ENCODE peak calls at places on chromosomes 7 and 10, in four cellular contexts. One of them, this sample, is unnamed.

GRCh38 chr10:71347587-71348395 is 28.7 kb downstream of the SLC29A3 start:
- DNase-seq in HepG2: peak; percentile 89
- DNase-seq in GM12878: no peak
- DNase-seq in K562: no peak
- DNase-seq in this sample: no peak

GRCh38 chr10:86509145-86509544 is 12.4 kb downstream of the WAPL start:
- DNase-seq in HepG2: no peak
- DNase-seq in GM12878: no peak
- DNase-seq in K562: no peak
- DNase-seq in this sample: no peak

GRCh38 chr7:37484460-37485063 is 35.9 kb upstream of the ELMO1 start:
- DNase-seq in HepG2: no peak
- DNase-seq in GM12878: no peak
- DNase-seq in K562: no peak
- DNase-seq in this sample: no peak

GRCh38 chr10:6543431-6544005 is 36.6 kb downstream of the PRKCQ start:
- DNase-seq in HepG2: no peak
- DNase-seq in GM12878: no peak
- DNase-seq in K562: no peak
- DNase-seq in this sample: no peak

GRCh38 chr7:116215550-116215949 is 5.2 kb downstream of the TES start:
- DNase-seq in HepG2: no peak
- DNase-seq in GM12878: no peak
- DNase-seq in K562: no peak
- DNase-seq in this sample: no peak

GRCh38 chr7:125567686-125568085 is 638.1 kb upstream of the POT1 start:
- DNase-seq in HepG2: no peak
- DNase-seq in GM12878: no peak
- DNase-seq in K562: no peak
- DNase-seq in this sample: no peak

GRCh38 chr10:76403876-76404275 is 972.5 kb downstream of the LRMDA start:
- DNase-seq in HepG2: no peak
- DNase-seq in GM12878: no peak
- DNase-seq in K562: no peak
- DNase-seq in this sample: no peak

GRCh38 chr7:123749537-123749857 is 694 bp upstream of the WASL start:
- DNase-seq in HepG2: peak; percentile 68
- DNase-seq in GM12878: no peak
- DNase-seq in K562: no peak
- DNase-seq in this sample: no peak

GRCh38 chr10:117684211-117684610 is 141.7 kb downstream of the EMX2 start:
- DNase-seq in HepG2: no peak
- DNase-seq in GM12878: no peak
- DNase-seq in K562: no peak
- DNase-seq in this sample: no peak

GRCh38 chr7:1533569-1534329 is 3.2 kb downstream of the MAFK start:
- DNase-seq in HepG2: no peak
- DNase-seq in GM12878: no peak
- DNase-seq in K562: peak; percentile 50
- DNase-seq in this sample: no peak

GRCh38 chr7:112791465-112792168 is 1.4 kb upstream of the TMEM168 start:
- DNase-seq in HepG2: peak; percentile 77
- DNase-seq in GM12878: no peak
- DNase-seq in K562: no peak
- DNase-seq in this sample: no peak

GRCh38 chr7:108045154-108045553 is 42.2 kb upstream of the LAMB1 start:
- DNase-seq in HepG2: no peak
- DNase-seq in GM12878: no peak
- DNase-seq in K562: no peak
- DNase-seq in this sample: no peak

GRCh38 chr10:37871568-37872251 is 14.3 kb upstream of the ZNF248 start:
- DNase-seq in HepG2: no peak
- DNase-seq in GM12878: no peak
- DNase-seq in K562: no peak
- DNase-seq in this sample: no peak

DNA sequence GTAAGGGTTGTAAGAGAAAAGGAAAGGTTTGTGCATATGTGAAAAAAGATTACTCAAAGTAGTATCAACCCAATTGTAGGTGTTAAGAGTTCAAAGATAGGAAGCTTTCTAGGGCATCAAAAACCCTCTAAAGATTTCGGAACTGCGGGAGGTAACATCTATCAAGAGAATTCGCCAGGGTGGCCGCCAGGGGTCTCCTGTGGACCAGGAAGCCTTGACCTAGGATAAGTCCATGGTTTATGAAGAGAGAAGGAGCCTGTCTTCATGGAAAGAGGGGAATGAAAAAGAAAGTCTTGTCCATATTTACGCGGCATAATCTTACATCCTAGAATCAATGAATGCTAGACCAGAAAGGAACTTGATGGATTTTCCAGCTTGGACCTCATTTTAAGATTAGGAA is 140.7 kb upstream of the CALCR start:
- DNase-seq in HepG2: peak; percentile 34
- DNase-seq in GM12878: no peak
- DNase-seq in K562: peak; percentile 32
- DNase-seq in this sample: peak; percentile 48
- TF ChIP-seq SP1 in HepG2: no peak
- TF ChIP-seq SP1 in GM12878: no peak
- TF ChIP-seq SP1 in K562: no peak
- TF ChIP-seq SP1 in this sample: no peak

GRCh38 chr7:105014725-105015630 is 973 bp downstream of the KMT2E start:
- DNase-seq in HepG2: peak; percentile 20
- DNase-seq in GM12878: no peak
- DNase-seq in K562: peak; percentile 52
- DNase-seq in this sample: no peak
- TF ChIP-seq BHLHE40 in HepG2: no peak
- TF ChIP-seq BHLHE40 in GM12878: no peak
- TF ChIP-seq BHLHE40 in K562: no peak
- TF ChIP-seq BHLHE40 in this sample: no peak

GRCh38 chr10:48789861-48790739 is 105.4 kb downstream of the WDFY4 start:
- DNase-seq in HepG2: no peak
- DNase-seq in GM12878: no peak
- DNase-seq in K562: no peak
- DNase-seq in this sample: no peak
- TF ChIP-seq FOXM1 in HepG2: no peak
- TF ChIP-seq FOXM1 in GM12878: no peak
- TF ChIP-seq FOXM1 in K562: no peak
- TF ChIP-seq FOXM1 in this sample: no peak

DNA sequence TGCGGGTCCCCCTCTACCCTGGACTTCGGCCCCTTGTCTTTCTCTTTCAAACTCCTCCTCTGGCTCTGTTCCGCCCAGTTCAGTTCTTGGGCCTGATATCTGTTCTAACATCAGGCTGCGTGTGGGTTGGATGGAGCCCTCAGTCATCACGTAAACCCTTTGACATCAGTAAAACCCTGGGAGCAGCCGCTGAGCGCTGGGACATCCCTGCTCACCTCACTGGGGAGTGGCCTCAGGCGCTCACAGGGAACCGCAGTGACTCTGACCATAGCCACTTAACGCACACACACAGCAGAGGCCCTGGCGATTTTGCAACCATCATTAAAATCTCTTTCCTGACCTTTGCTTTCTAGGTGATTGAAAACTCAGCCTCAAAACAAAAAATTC is 113.3 kb downstream of the CYTH3 start:
- DNase-seq in HepG2: no peak
- DNase-seq in GM12878: no peak
- DNase-seq in K562: no peak
- DNase-seq in this sample: no peak
- TF ChIP-seq SP1 in HepG2: no peak
- TF ChIP-seq SP1 in GM12878: no peak
- TF ChIP-seq SP1 in K562: no peak
- TF ChIP-seq SP1 in this sample: no peak

GRCh38 chr7:159008055-159008405 is 136.6 kb downstream of the VIPR2 start:
- DNase-seq in HepG2: no peak
- DNase-seq in GM12878: no peak
- DNase-seq in K562: no peak
- DNase-seq in this sample: no peak
- TF ChIP-seq BHLHE40 in HepG2: no peak
- TF ChIP-seq BHLHE40 in GM12878: no peak
- TF ChIP-seq BHLHE40 in K562: no peak
- TF ChIP-seq BHLHE40 in this sample: no peak

GRCh38 chr10:101969496-101969895 is 86.5 kb downstream of the ARMH3 start:
- DNase-seq in HepG2: no peak
- DNase-seq in GM12878: no peak
- DNase-seq in K562: no peak
- DNase-seq in this sample: no peak

GRCh38 chr10:101968286-101968685 is 87.7 kb downstream of the ARMH3 start:
- DNase-seq in HepG2: no peak
- DNase-seq in GM12878: no peak
- DNase-seq in K562: no peak
- DNase-seq in this sample: no peak

GRCh38 chr10:101967713-101968112 is 88.3 kb downstream of the ARMH3 start:
- DNase-seq in HepG2: no peak
- DNase-seq in GM12878: no peak
- DNase-seq in K562: no peak
- DNase-seq in this sample: no peak

GRCh38 chr10:101967119-101967518 is 88.9 kb downstream of the ARMH3 start:
- DNase-seq in HepG2: no peak
- DNase-seq in GM12878: no peak
- DNase-seq in K562: no peak
- DNase-seq in this sample: no peak

GRCh38 chr10:101968910-101969321 is 87.1 kb downstream of the ARMH3 start:
- DNase-seq in HepG2: no peak
- DNase-seq in GM12878: peak; percentile 76
- DNase-seq in K562: no peak
- DNase-seq in this sample: no peak
- TF ChIP-seq FOXM1 in HepG2: no peak
- TF ChIP-seq FOXM1 in GM12878: peak; percentile 96
- TF ChIP-seq FOXM1 in K562: no peak
- TF ChIP-seq FOXM1 in this sample: no peak

DNA sequence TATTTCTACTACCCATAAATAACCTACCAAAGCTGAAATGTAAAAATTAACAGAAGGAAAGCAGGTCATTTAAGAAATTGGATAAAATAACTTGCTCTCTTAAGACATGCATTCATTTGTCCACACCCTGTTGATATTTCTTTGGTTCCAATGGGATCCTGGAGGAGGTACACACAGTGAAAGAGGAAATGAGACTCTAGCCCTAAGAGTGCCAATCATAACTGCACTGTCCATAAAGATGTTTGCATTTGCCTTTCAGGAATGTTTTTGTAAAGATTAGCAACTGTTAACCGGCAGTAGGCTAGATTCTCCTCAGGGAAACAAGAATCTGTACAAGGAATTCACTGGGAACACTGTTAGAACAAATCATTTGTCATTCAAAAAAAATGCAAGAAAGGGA is 61.0 kb downstream of the MEOX2 start:
- DNase-seq in HepG2: no peak
- DNase-seq in GM12878: no peak
- DNase-seq in K562: no peak
- DNase-seq in this sample: no peak
- TF ChIP-seq SP1 in HepG2: no peak
- TF ChIP-seq SP1 in GM12878: no peak
- TF ChIP-seq SP1 in K562: no peak
- TF ChIP-seq SP1 in this sample: no peak

DNA sequence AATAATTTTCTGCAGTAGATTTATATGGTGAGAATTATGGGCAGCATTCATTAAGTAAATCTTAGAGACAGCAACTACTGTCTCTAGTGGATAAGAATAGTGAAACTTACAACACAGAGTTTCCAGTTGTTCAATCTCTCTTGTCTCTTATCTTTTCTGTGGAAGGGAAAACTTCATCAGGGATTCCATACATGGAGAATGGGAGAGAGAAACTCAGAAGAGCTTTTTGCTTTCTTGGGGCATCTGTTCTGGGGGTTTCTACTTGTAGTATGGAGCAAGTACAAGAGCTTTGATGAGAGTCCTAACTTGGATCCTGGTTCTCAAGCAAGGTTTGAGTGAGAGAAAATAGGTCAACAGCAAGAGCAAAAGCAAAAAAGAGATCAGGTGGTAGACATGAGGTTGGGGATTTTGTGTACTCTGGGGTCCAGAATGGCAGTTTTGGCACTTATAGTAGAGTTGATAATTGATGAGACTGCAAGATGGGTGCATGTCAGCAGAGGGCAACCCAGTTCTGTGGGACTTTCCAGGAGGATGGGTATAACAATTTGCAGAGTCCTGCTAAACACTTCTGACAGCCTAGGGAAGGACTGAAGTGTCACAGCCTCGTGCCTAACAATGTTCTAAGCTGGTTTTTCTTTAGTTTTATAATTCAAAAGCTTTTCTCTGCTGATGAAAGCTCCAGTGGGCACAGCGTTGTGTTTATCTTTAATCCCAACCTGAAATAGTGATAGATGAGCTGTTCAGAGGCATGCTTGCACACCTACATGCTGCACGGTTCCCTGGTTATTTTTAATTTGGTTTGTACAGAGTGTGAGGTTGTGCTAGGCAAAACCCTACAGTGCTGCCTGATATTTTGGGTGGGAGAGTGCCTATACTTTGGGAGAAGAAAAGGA is 32.0 kb upstream of the STRIP2 start:
- DNase-seq in HepG2: no peak
- DNase-seq in GM12878: peak; percentile 43
- DNase-seq in K562: no peak
- DNase-seq in this sample: no peak
- TF ChIP-seq BHLHE40 in HepG2: no peak
- TF ChIP-seq BHLHE40 in GM12878: peak; percentile 11
- TF ChIP-seq BHLHE40 in K562: no peak
- TF ChIP-seq BHLHE40 in this sample: no peak

DNA sequence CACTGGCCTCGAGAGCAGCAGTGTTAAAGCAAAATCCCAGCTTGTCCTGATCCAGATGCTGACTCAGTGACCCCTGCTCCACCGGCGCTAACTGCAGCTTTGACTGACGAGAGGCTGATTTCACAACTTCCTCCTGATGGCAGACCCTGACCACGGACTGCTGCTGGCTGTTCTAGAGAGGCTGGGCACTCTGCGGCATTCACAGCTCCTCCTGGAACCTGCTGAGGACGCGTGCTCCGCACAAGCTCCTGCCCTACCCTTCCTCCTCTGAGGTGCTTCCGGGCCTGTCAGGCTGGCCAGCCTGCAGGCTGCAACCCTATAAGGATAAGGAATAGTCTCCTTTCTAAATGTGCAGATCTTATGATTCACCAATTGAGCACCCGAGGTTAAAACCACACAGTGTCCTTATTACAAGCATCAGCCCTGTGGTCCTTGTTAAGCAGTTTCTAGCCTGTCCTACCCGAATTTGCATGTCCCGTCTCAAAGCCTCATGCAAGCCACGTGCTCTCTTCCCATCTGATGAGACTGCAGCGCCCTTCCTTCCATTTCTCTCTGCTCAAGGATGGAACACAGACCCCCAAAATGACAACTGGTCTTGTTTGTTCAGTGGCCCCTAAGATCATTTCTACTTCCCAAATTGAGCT is 35.5 kb upstream of the NCAPG2 start:
- DNase-seq in HepG2: no peak
- DNase-seq in GM12878: no peak
- DNase-seq in K562: no peak
- DNase-seq in this sample: no peak
- TF ChIP-seq FOXM1 in HepG2: no peak
- TF ChIP-seq FOXM1 in GM12878: no peak
- TF ChIP-seq FOXM1 in K562: no peak
- TF ChIP-seq FOXM1 in this sample: no peak

GRCh38 chr7:29243777-29244655 is 49.4 kb downstream of the CHN2 start:
- DNase-seq in HepG2: no peak
- DNase-seq in GM12878: peak; percentile 7
- DNase-seq in K562: peak; percentile 16
- DNase-seq in this sample: no peak
- TF ChIP-seq SP1 in HepG2: no peak
- TF ChIP-seq SP1 in GM12878: no peak
- TF ChIP-seq SP1 in K562: no peak
- TF ChIP-seq SP1 in this sample: no peak